ENCODE peak calls at places on chromosomes 4 and X, in five cellular contexts. M is AG04449; F is activated CD8-positive, alpha-beta memory T cell treated with anti-CD3 and anti-CD28 coated beads for 48 hours; G is Daoy; Q is DMS53. V is an unnamed sample.

GRCh38 chr4:110164251-110164650 is 34.2 kb downstream of the ELOVL6 start:
- DNase-seq in M (no peak), F (no peak), G (peak), Q (no peak), V (no peak)

GRCh38 chrX:132584936-132585335 is 96.1 kb upstream of the MBNL3 start:
- DNase-seq in M (no peak), F (no peak), G (no peak), Q (no peak), V (no peak)

GRCh38 chrX:37349131-37350033 is at the start of gene PRRG1:
- DNase-seq in M (no peak), F (no peak), G (peak), Q (peak), V (peak)

GRCh38 chrX:121103381-121103780 is 56.0 kb downstream of the GLUD2 start:
- DNase-seq in M (no peak), F (no peak), G (peak), Q (peak), V (no peak)

GRCh38 chr4:83725076-83726074 is 189.5 kb downstream of the GPAT3 start:
- DNase-seq in M (no peak), F (no peak), G (no peak), Q (no peak), V (no peak)

GRCh38 chr4:3262208-3263052 is 13.5 kb downstream of the MSANTD1 start:
- DNase-seq in M (no peak), F (no peak), G (no peak), Q (no peak), V (no peak)

GRCh38 chrX:78139160-78140123 is at the start of gene TAF9B:
- DNase-seq in M (peak), F (peak), G (peak), Q (peak), V (peak)

GRCh38 chrX:24341795-24342194 is 18.6 kb upstream of the SUPT20HL1 start:
- DNase-seq in M (peak), F (no peak), G (peak), Q (no peak), V (no peak)

GRCh38 chr4:8788174-8788573 is 83.5 kb downstream of the HMX1 start:
- DNase-seq in M (no peak), F (no peak), G (no peak), Q (no peak), V (no peak)

GRCh38 chr4:89298160-89298559 is 9.4 kb downstream of the GPRIN3 start:
- DNase-seq in M (no peak), F (no peak), G (no peak), Q (peak), V (no peak)

GRCh38 chrX:155995476-155995875 is 2.0 kb upstream of the IL9R start:
- DNase-seq in M (no peak), F (no peak), G (no peak), Q (no peak), V (no peak)

GRCh38 chr4:127782025-127782274 is 172 bp upstream of the HSPA4L start:
- DNase-seq in M (peak), F (peak), G (peak), Q (peak), V (peak)

GRCh38 chr4:16516796-16517413 is 290.6 kb upstream of the TAPT1 start:
- DNase-seq in M (peak), F (no peak), G (peak), Q (peak), V (no peak)

GRCh38 chr4:187993827-187994226 is 1.7 kb upstream of the ZFP42 start:
- DNase-seq in M (no peak), F (no peak), G (peak), Q (peak), V (no peak)

GRCh38 chr4:137861682-137862081 is 329.4 kb upstream of the PCDH18 start:
- DNase-seq in M (no peak), F (no peak), G (no peak), Q (peak), V (no peak)

GRCh38 chr4:109067509-109068205 is 234.8 kb downstream of the COL25A1 start:
- DNase-seq in M (no peak), F (no peak), G (no peak), Q (no peak), V (no peak)

GRCh38 chr4:13711233-13711775 is 83.8 kb upstream of the BOD1L1 start:
- DNase-seq in M (no peak), F (no peak), G (no peak), Q (no peak), V (no peak)

GRCh38 chrX:21764043-21764442 is 6.1 kb upstream of the SMPX start:
- DNase-seq in M (no peak), F (no peak), G (no peak), Q (peak), V (no peak)

GRCh38 chr4:2858451-2859217 is 15.0 kb downstream of the ADD1 start:
- DNase-seq in M (no peak), F (no peak), G (no peak), Q (no peak), V (peak)

GRCh38 chrX:150548684-150549083 is 19.7 kb upstream of the MTM1 start:
- DNase-seq in M (no peak), F (no peak), G (peak), Q (peak), V (no peak)

GRCh38 chr4:159014896-159015295 is 88.0 kb upstream of the RAPGEF2 start:
- DNase-seq in M (no peak), F (no peak), G (no peak), Q (no peak), V (no peak)

GRCh38 chr4:164251257-164251656 is 502.7 kb upstream of the SMIM31 start:
- DNase-seq in M (no peak), F (no peak), G (no peak), Q (no peak), V (no peak)

GRCh38 chr4:3202836-3203820 is 45.8 kb upstream of the MSANTD1 start:
- DNase-seq in M (no peak), F (no peak), G (no peak), Q (no peak), V (peak)

GRCh38 chrX:115892787-115893671 is 277.5 kb upstream of the AGTR2 start:
- DNase-seq in M (no peak), F (no peak), G (peak), Q (peak), V (no peak)

GRCh38 chr4:15400911-15401671 is 26.7 kb upstream of the C1QTNF7 start:
- DNase-seq in M (peak), F (no peak), G (peak), Q (no peak), V (peak)

GRCh38 chr4:47705326-47705981 is 132.4 kb downstream of the CORIN start:
- DNase-seq in M (no peak), F (no peak), G (peak), Q (peak), V (no peak)

GRCh38 chr4:111303806-111304205 is 680.9 kb upstream of the PITX2 start:
- DNase-seq in M (no peak), F (no peak), G (no peak), Q (no peak), V (no peak)

GRCh38 chr4:128521634-128522253 is 234.1 kb upstream of the PGRMC2 start:
- DNase-seq in M (no peak), F (no peak), G (peak), Q (peak), V (no peak)

GRCh38 chrX:39886282-39886681 is 211.5 kb downstream of the BCOR start:
- DNase-seq in M (no peak), F (no peak), G (no peak), Q (no peak), V (no peak)

GRCh38 chrX:68697465-68698125 is 50.1 kb downstream of the STARD8 start:
- DNase-seq in M (no peak), F (no peak), G (no peak), Q (no peak), V (no peak)

GRCh38 chr4:22463179-22463578 is 52.7 kb downstream of the ADGRA3 start:
- DNase-seq in M (no peak), F (no peak), G (no peak), Q (no peak), V (no peak)

GRCh38 chr4:25065901-25066610 is 35.3 kb upstream of the LGI2 start:
- DNase-seq in M (no peak), F (no peak), G (peak), Q (no peak), V (no peak)

GRCh38 chr4:123583043-123583442 is 186.4 kb downstream of the SPRY1 start:
- DNase-seq in M (no peak), F (no peak), G (no peak), Q (no peak), V (no peak)

GRCh38 chrX:109797311-109797975 is 64.4 kb upstream of the ACSL4 start:
- DNase-seq in M (no peak), F (no peak), G (no peak), Q (no peak), V (no peak)

GRCh38 chrX:11666180-11666579 is 460 bp upstream of the ARHGAP6 start:
- DNase-seq in M (no peak), F (no peak), G (peak), Q (peak), V (no peak)

GRCh38 chr4:27000820-27001219 is 140.2 kb downstream of the STIM2 start:
- DNase-seq in M (no peak), F (no peak), G (no peak), Q (peak), V (no peak)

GRCh38 chrX:10447577-10448214 is 172.7 kb downstream of the MID1 start:
- DNase-seq in M (no peak), F (no peak), G (peak), Q (no peak), V (no peak)

GRCh38 chrX:16754019-16754418 is 32.2 kb upstream of the TXLNG start:
- DNase-seq in M (no peak), F (no peak), G (no peak), Q (no peak), V (no peak)

GRCh38 chr4:63528592-63528991 is 880.7 kb downstream of the TECRL start:
- DNase-seq in M (no peak), F (no peak), G (no peak), Q (peak), V (no peak)